ENCODE peak calls at places on chromosomes 11 and 22, in eight cellular contexts. C is HFF-Myc; F is CD8-positive, alpha-beta memory T cell; J is testis; Y is iPS-NIHi11; P is MCF 10A; S is NCI-H345; D is colonic mucosa. U is an unnamed sample.

GRCh38 chr11:35346472-35347136 is 72.8 kb downstream of the SLC1A2 start:
- DNase-seq in J (no peak), D (no peak), F (no peak), C (no peak), S (no peak), P (no peak), Y (no peak), U (no peak)

GRCh38 chr11:12439615-12440014 is 62.2 kb downstream of the PARVA start:
- DNase-seq in Y (peak; percentile 31), P (no peak), D (peak; percentile 67), J (no peak), F (no peak), C (no peak), S (no peak), U (peak; percentile 2)

GRCh38 chr22:45240137-45240809 is 421 bp downstream of the KIAA0930 start:
- DNase-seq in D (peak; percentile 41), S (no peak), Y (no peak), P (peak; percentile 30), J (no peak), C (no peak), F (no peak), U (peak; percentile 41)

GRCh38 chr11:76617553-76618265 is 52.8 kb downstream of the LRRC32 start:
- DNase-seq in S (no peak), C (no peak), Y (no peak), F (no peak), P (no peak), J (no peak), D (no peak), U (no peak)

GRCh38 chr11:93740802-93741093 is 547 bp downstream of the TAF1D start:
- DNase-seq in F (peak; percentile 43), D (peak; percentile 66), Y (peak; percentile 38), J (peak; percentile 70), C (no peak), P (peak; percentile 74), S (peak; percentile 49), U (peak; percentile 82)

GRCh38 chr22:20571531-20572007 is 64.2 kb downstream of the MED15 start:
- DNase-seq in C (no peak), F (peak; percentile 64), J (no peak), S (no peak), D (peak; percentile 46), Y (peak; percentile 82), P (peak; percentile 53), U (peak; percentile 53)

GRCh38 chr11:37364246-37364839 is 766.3 kb upstream of the RAG2 start:
- DNase-seq in C (no peak), F (no peak), S (no peak), J (no peak), D (no peak), Y (peak; percentile 8), P (no peak), U (no peak)

GRCh38 chr11:3220521-3221407 is 2.2 kb upstream of the MRGPRG start:
- DNase-seq in C (no peak), F (no peak), J (peak; percentile 9), Y (peak; percentile 14), P (no peak), S (no peak), D (peak; percentile 15), U (no peak)

GRCh38 chr11:1208361-1209261 is 14.3 kb upstream of the MUC5B start:
- DNase-seq in J (no peak), S (no peak), F (no peak), P (no peak), D (no peak), Y (peak; percentile 6), C (no peak), U (no peak)

GRCh38 chr11:29809121-29809520 is 207.7 kb downstream of the KCNA4 start:
- DNase-seq in S (no peak), C (no peak), J (no peak), P (peak; percentile 30), F (no peak), Y (no peak), D (no peak), U (no peak)

GRCh38 chr22:25382762-25383161 is 163.3 kb downstream of the CRYBB2 start:
- DNase-seq in F (no peak), C (no peak), Y (no peak), P (peak; percentile 8), D (no peak), S (no peak), J (no peak), U (no peak)

GRCh38 chr11:72584293-72584921 is 89.8 kb downstream of the PDE2A start:
- DNase-seq in Y (peak; percentile 86), F (peak; percentile 40), P (no peak), J (peak; percentile 69), S (no peak), D (peak; percentile 41), C (no peak), U (no peak)

GRCh38 chr11:47355283-47356128 is 3.0 kb upstream of the MYBPC3 start:
- DNase-seq in D (peak; percentile 99), J (peak; percentile 98), S (peak; percentile 87), F (no peak), C (peak; percentile 79), Y (peak; percentile 92), P (peak; percentile 94), U (no peak)

GRCh38 chr11:76203937-76204336 is 2.4 kb downstream of the WNT11 start:
- DNase-seq in P (no peak), F (no peak), J (no peak), Y (no peak), D (no peak), C (no peak), S (no peak), U (no peak)

GRCh38 chr11:76237041-76237649 is 30.8 kb upstream of the WNT11 start:
- DNase-seq in F (no peak), S (no peak), D (no peak), J (no peak), C (no peak), P (no peak), Y (no peak), U (no peak)

GRCh38 chr11:3134651-3135490 is 30.2 kb downstream of the OSBPL5 start:
- DNase-seq in F (no peak), D (no peak), P (no peak), Y (no peak), S (no peak), J (no peak), C (no peak), U (no peak)

GRCh38 chr11:5269715-5270147 is at the start of gene HBE1:
- DNase-seq in S (no peak), C (no peak), Y (no peak), D (no peak), P (no peak), F (no peak), J (no peak), U (no peak)

GRCh38 chr22:26066534-26066933 is 102.7 kb upstream of the SEZ6L start:
- DNase-seq in D (no peak), J (peak; percentile 40), C (no peak), Y (peak; percentile 67), P (no peak), S (peak; percentile 82), F (no peak), U (no peak)

GRCh38 chr22:30890689-30891442 is 77.7 kb downstream of the MORC2 start:
- DNase-seq in Y (peak; percentile 89), S (no peak), J (peak; percentile 56), C (peak; percentile 6), D (peak; percentile 29), F (no peak), P (peak; percentile 57), U (peak; percentile 22)

GRCh38 chr11:117796456-117797428 is at the start of gene DSCAML1:
- DNase-seq in Y (peak; percentile 84), C (no peak), F (peak; percentile 28), S (peak; percentile 15), D (no peak), J (peak; percentile 33), P (no peak), U (no peak)

GRCh38 chr22:19058713-19059451 is 63.3 kb downstream of the DGCR2 start:
- DNase-seq in Y (no peak), P (no peak), J (peak; percentile 3), F (no peak), D (no peak), S (no peak), C (no peak), U (no peak)

GRCh38 chr11:13183094-13183825 is 94.3 kb upstream of the BMAL1 start:
- DNase-seq in F (no peak), D (no peak), S (peak; percentile 31), J (peak; percentile 21), C (no peak), Y (no peak), P (peak; percentile 53), U (no peak)

GRCh38 chr11:72225411-72225951 is 914 bp downstream of the INPPL1 start:
- DNase-seq in F (no peak), P (no peak), S (no peak), Y (no peak), J (peak; percentile 16), C (no peak), D (no peak), U (peak; percentile 43)

GRCh38 chr11:24375896-24376295 is 121.0 kb upstream of the LUZP2 start:
- DNase-seq in Y (no peak), D (no peak), F (no peak), P (no peak), C (no peak), J (no peak), S (no peak), U (no peak)

GRCh38 chr11:504053-504993 is 2.7 kb downstream of the RNH1 start:
- DNase-seq in Y (peak; percentile 66), C (no peak), J (peak; percentile 49), P (peak; percentile 73), F (no peak), D (peak; percentile 53), S (no peak), U (no peak)

GRCh38 chr11:75165721-75166120 is 14.8 kb downstream of the SLCO2B1 start:
- DNase-seq in S (no peak), J (no peak), C (no peak), D (no peak), F (no peak), Y (no peak), P (no peak), U (no peak)

GRCh38 chr22:50090141-50090714 is 422 bp downstream of the MOV10L1 start:
- DNase-seq in F (no peak), D (no peak), J (peak; percentile 28), S (no peak), Y (no peak), C (no peak), P (no peak), U (no peak)

GRCh38 chr22:17851754-17852153 is 77.5 kb upstream of the BID start:
- DNase-seq in S (no peak), P (no peak), Y (no peak), C (no peak), F (no peak), D (no peak), J (no peak), U (no peak)

GRCh38 chr11:45423475-45424081 is 137.4 kb upstream of the SYT13 start:
- DNase-seq in S (no peak), J (no peak), D (no peak), P (no peak), C (no peak), Y (no peak), F (no peak), U (no peak)

GRCh38 chr11:68120212-68121066 is 749 bp downstream of the CHKA start:
- DNase-seq in C (no peak), D (peak; percentile 68), F (peak; percentile 33), J (peak; percentile 71), Y (peak; percentile 62), S (peak; percentile 46), P (peak; percentile 12), U (peak; percentile 67)

GRCh38 chr11:26331911-26332571 is at the start of gene ANO3:
- DNase-seq in F (no peak), P (peak; percentile 75), S (peak; percentile 87), Y (peak; percentile 94), J (peak; percentile 85), D (peak; percentile 31), C (peak; percentile 54), U (no peak)

GRCh38 chr11:79390923-79391322 is 49.9 kb downstream of the TENM4 start:
- DNase-seq in P (no peak), Y (no peak), D (no peak), J (no peak), F (no peak), S (no peak), C (no peak), U (no peak)